ENCODE peak calls at places on chromosome 22, in six cellular contexts. One of them, this sample, is unnamed.

GRCh38 chr22:23608583-23608982 is 23.5 kb downstream of the DRICH1 start:
- DNase-seq in GM12891: no peak
- DNase-seq in K562: peak
- DNase-seq in GM12878: no peak
- DNase-seq in HepG2: no peak
- DNase-seq in H1: peak
- DNase-seq in this sample: no peak

GRCh38 chr22:19213496-19214473 is 35.2 kb upstream of the SLC25A1 start:
- DNase-seq in GM12891: no peak
- DNase-seq in K562: no peak
- DNase-seq in GM12878: no peak
- DNase-seq in HepG2: no peak
- DNase-seq in H1: no peak
- DNase-seq in this sample: no peak

GRCh38 chr22:43202756-43203155 is 15.8 kb upstream of the TTLL12 start:
- DNase-seq in GM12891: no peak
- DNase-seq in K562: no peak
- DNase-seq in GM12878: no peak
- DNase-seq in HepG2: no peak
- DNase-seq in H1: no peak
- DNase-seq in this sample: no peak

GRCh38 chr22:29309332-29310064 is 3.0 kb downstream of the GAS2L1 start:
- DNase-seq in GM12891: peak
- DNase-seq in K562: peak
- DNase-seq in GM12878: no peak
- DNase-seq in HepG2: no peak
- DNase-seq in H1: no peak
- DNase-seq in this sample: peak

GRCh38 chr22:41598081-41598480 is 8.4 kb upstream of the PMM1 start:
- DNase-seq in GM12891: no peak
- DNase-seq in K562: no peak
- DNase-seq in GM12878: no peak
- DNase-seq in HepG2: no peak
- DNase-seq in H1: no peak
- DNase-seq in this sample: no peak

GRCh38 chr22:25035715-25036114 is 83.2 kb downstream of the KIAA1671 start:
- DNase-seq in GM12891: no peak
- DNase-seq in K562: no peak
- DNase-seq in GM12878: no peak
- DNase-seq in HepG2: no peak
- DNase-seq in H1: no peak
- DNase-seq in this sample: no peak

GRCh38 chr22:25702046-25702445 is 39.9 kb upstream of the MYO18B start:
- DNase-seq in GM12891: no peak
- DNase-seq in K562: no peak
- DNase-seq in GM12878: no peak
- DNase-seq in HepG2: peak
- DNase-seq in H1: no peak
- DNase-seq in this sample: no peak

GRCh38 chr22:23744485-23744884 is 6.4 kb downstream of the ZNF70 start:
- DNase-seq in GM12891: no peak
- DNase-seq in K562: no peak
- DNase-seq in GM12878: no peak
- DNase-seq in HepG2: no peak
- DNase-seq in H1: no peak
- DNase-seq in this sample: no peak

GRCh38 chr22:21849489-21849888 is 18.0 kb downstream of the MAPK1 start:
- DNase-seq in GM12891: no peak
- DNase-seq in K562: no peak
- DNase-seq in GM12878: no peak
- DNase-seq in HepG2: no peak
- DNase-seq in H1: no peak
- DNase-seq in this sample: no peak

GRCh38 chr22:29011200-29011867 is 50.3 kb downstream of the C22orf31 start:
- DNase-seq in GM12891: no peak
- DNase-seq in K562: no peak
- DNase-seq in GM12878: no peak
- DNase-seq in HepG2: no peak
- DNase-seq in H1: no peak
- DNase-seq in this sample: no peak

DNA sequence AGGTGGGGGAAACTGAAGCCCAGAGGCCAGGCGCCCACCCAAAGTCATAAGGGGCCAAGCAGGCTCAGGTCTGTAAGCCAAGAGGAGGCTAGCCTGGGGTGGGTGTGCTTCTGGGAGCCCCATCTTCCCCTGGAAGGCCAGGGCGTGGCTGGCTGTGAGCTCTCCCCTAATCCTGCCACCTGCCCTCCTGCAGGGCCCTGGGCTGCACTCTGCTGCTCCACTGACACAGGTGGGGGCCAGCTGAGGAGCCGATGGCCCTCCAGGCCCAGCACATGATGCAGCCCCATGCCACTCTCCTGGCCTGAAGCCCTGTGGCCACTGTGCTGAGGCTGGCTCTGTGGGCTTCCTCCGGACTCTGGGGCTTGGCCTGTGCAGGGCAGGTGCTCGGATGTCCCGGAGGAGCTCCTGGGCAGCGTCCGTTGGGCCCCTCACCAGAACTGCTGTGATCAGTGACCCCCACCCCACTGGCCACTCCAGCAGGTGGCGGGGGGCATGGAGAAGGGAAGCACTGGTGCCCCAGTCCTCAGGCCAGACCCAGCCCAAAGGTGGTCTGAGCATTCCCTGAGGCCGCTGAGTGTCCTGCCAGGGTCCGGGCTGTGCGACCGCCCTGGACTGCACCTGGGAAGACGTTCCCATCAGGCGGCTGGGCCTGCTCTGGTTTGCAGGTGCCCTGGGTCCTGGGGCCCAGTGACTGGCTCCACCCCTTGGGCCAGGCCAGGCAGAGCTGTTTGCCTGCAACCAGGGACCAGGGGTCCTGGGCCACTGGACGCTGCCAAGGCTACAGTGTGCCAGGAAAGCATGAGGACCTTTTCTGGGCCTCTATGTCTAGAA is 8.5 kb downstream of the PIM3 start:
- DNase-seq in GM12891: no peak
- DNase-seq in K562: no peak
- DNase-seq in GM12878: no peak
- DNase-seq in HepG2: no peak
- DNase-seq in H1: peak
- DNase-seq in this sample: no peak
- TF ChIP-seq TAF1 in GM12891: no peak
- TF ChIP-seq TAF1 in K562: no peak
- TF ChIP-seq TAF1 in GM12878: no peak
- TF ChIP-seq TAF1 in HepG2: no peak
- TF ChIP-seq TAF1 in H1: no peak
- TF ChIP-seq TAF1 in this sample: no peak

DNA sequence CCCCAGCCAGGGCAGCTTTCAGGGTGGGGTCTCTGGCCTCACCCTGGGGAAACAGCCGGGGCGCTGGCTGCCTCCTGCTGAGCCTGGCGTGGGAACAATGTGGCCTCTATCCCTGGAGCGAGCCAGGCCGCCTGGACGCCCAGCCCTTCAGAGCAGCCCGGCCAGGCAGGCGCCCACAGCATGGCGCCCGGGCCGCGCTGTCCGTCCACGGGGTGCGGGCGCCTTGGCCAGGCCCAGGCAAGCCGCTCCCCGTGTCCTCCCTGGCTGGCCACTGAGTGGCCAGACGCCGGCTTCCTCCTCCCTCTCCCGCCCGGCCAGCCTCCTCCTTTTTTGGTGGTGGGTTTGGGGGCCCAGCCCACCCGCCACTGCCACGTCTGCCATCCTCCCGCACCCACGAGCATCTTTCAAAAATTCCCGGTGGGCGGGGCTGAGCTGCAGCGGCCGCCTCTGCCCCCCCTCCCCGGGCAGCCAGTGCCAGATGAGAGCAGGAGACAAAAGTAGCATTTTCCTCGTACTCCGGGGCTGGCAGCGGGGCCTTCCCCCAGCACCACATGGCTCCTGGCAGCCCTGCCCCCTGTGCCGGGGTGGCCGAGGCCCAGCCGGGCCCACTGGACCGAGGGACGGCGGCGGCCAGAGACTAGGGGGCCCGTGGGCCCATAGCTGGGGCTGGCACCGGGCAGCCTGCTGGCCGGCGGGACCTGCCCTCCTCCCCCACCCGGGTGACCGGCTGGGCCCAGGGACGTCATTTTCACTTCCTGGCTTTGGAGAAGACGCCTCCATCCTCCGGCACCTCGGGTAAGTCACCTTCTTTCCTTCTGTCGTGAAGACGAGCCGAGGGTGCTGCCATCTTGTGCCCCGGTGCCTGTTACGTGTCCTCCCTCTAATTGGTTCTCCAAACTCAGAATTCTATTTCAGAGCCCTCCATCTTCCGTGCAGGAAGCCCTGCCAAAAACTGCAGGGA is 70.2 kb upstream of the PPARA start:
- DNase-seq in GM12891: no peak
- DNase-seq in K562: no peak
- DNase-seq in GM12878: no peak
- DNase-seq in HepG2: no peak
- DNase-seq in H1: no peak
- DNase-seq in this sample: no peak
- TF ChIP-seq POLR2A in GM12891: no peak
- TF ChIP-seq POLR2A in K562: no peak
- TF ChIP-seq POLR2A in GM12878: no peak
- TF ChIP-seq POLR2A in HepG2: no peak
- TF ChIP-seq POLR2A in H1: no peak
- TF ChIP-seq POLR2A in this sample: no peak

GRCh38 chr22:18042685-18043084 is 18.3 kb upstream of the MICAL3 start:
- DNase-seq in GM12891: no peak
- DNase-seq in K562: no peak
- DNase-seq in GM12878: no peak
- DNase-seq in HepG2: no peak
- DNase-seq in H1: no peak
- DNase-seq in this sample: no peak
- TF ChIP-seq POLR2AphosphoS5 in GM12891: no peak
- TF ChIP-seq POLR2AphosphoS5 in K562: no peak
- TF ChIP-seq POLR2AphosphoS5 in GM12878: no peak
- TF ChIP-seq POLR2AphosphoS5 in HepG2: no peak
- TF ChIP-seq POLR2AphosphoS5 in H1: no peak
- TF ChIP-seq POLR2AphosphoS5 in this sample: no peak

GRCh38 chr22:48675141-48675827 is 1152.4 kb downstream of the BRD1 start:
- DNase-seq in GM12891: no peak
- DNase-seq in K562: no peak
- DNase-seq in GM12878: no peak
- DNase-seq in HepG2: no peak
- DNase-seq in H1: no peak
- DNase-seq in this sample: no peak
- TF ChIP-seq TAF1 in GM12891: no peak
- TF ChIP-seq TAF1 in K562: no peak
- TF ChIP-seq TAF1 in GM12878: no peak
- TF ChIP-seq TAF1 in HepG2: no peak
- TF ChIP-seq TAF1 in H1: no peak
- TF ChIP-seq TAF1 in this sample: no peak

DNA sequence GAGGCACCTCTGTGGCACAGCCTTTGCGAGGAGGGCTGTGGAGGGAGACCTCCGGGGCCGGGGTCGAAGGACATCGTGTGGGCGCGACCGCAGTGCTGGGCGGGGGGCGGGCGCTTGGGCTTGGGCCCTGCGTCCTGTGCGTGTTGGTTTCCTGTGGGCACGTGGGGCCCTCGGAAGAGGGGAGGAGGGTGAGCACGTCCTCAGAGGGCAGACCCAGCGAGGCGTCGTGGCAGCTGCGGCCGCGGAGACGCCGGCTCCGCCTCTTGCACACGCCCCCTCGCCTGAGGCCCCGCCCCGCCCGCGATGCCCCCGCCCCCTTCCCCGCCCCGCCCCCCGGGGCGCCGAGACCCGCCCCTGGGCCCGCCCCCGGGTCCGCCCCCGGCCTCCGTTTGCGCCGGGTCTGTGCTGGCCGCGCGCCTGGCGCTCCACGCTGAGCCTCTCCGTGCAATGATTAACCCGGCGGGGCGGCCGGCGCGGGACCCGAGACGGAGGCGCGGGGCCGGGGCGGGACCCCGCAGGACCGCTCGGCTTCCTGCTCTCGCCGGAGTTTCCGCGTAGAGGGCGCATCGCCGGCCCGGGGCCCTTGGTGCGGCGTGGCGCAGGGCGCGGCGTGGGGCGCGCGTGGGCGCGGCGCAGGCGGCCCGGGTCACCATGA is at the start of gene PRR5:
- DNase-seq in GM12891: peak
- DNase-seq in K562: peak
- DNase-seq in GM12878: no peak
- DNase-seq in HepG2: peak
- DNase-seq in H1: peak
- DNase-seq in this sample: peak
- TF ChIP-seq POLR2A in GM12891: no peak
- TF ChIP-seq POLR2A in K562: no peak
- TF ChIP-seq POLR2A in GM12878: peak
- TF ChIP-seq POLR2A in HepG2: no peak
- TF ChIP-seq POLR2A in H1: no peak
- TF ChIP-seq POLR2A in this sample: no peak

DNA sequence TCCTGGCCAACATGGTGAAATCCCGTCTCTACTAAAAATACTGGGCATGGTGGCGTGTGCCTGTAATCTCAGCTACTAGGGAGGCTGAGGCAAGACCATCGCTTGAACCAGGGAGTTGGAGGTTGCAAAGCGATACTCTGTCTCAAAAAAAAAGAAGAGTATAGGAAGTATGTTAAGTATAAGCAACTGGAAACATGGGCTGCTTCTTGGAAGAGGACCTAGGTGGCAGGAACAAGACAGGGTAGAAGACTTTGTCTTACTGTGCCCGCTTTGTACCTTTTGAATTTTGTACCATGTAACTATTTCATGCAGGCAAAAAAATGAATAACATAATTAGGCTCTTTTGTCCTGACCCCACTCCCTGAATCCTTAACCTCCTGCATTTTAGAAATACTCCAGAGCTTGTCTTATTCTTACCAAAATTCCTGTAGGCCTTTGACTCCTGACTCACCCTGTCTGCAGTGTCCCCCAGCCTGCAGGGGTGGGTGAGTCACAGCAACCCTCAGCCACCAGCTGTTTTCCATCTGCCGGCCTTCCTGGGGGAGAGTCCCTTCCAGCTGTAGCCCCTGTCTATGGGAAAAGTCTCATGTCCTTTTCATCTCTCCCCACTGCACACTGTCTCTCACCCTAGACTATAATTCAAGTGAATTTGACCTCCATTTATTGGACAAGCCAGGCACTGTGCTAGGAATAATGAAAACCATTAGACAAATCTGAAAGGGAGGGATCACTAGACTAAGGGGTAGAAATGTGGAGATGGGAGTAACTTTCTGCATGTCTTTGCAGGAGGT is 41.8 kb downstream of the TXN2 start:
- DNase-seq in GM12891: no peak
- DNase-seq in K562: peak
- DNase-seq in GM12878: no peak
- DNase-seq in HepG2: peak
- DNase-seq in H1: no peak
- DNase-seq in this sample: no peak
- TF ChIP-seq POLR2AphosphoS5 in GM12891: no peak
- TF ChIP-seq POLR2AphosphoS5 in K562: no peak
- TF ChIP-seq POLR2AphosphoS5 in GM12878: no peak
- TF ChIP-seq POLR2AphosphoS5 in HepG2: no peak
- TF ChIP-seq POLR2AphosphoS5 in H1: no peak
- TF ChIP-seq POLR2AphosphoS5 in this sample: no peak

DNA sequence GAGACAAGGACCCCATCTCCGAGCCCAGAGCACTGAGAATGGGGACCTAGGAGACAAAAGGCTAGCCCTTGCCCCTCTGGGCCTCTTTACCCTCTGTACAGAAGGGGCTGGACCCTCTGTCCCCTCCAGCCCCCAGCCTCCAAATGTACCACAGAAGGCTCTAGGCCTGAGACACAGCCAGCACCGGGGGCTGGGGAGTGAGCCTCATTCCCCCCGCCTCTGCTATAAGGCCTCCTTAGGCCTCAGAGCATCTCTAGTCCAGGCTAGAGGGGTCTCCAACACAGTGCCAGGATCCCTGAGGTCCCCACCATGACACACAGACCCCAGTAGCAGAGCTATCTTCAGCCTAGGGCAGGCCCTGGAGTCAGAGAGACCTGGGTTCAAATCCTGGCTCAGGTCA is 4.8 kb downstream of the SMTN start:
- DNase-seq in GM12891: peak
- DNase-seq in K562: no peak
- DNase-seq in GM12878: no peak
- DNase-seq in HepG2: no peak
- DNase-seq in H1: no peak
- DNase-seq in this sample: no peak
- TF ChIP-seq TAF1 in GM12891: no peak
- TF ChIP-seq TAF1 in K562: no peak
- TF ChIP-seq TAF1 in GM12878: no peak
- TF ChIP-seq TAF1 in HepG2: no peak
- TF ChIP-seq TAF1 in H1: no peak
- TF ChIP-seq TAF1 in this sample: no peak

This sample was measured in GM12892.